ENCODE peak calls at places on chromosomes 3 and 15, in eight cellular contexts. X, U, V, Q, R, L, M and C are unnamed samples.

GRCh38 chr15:74642724-74643367 is 27.2 kb downstream of the CLK3 start:
- DNase-seq in X (peak), U (no peak), V (peak), Q (no peak), R (no peak), L (peak), M (peak), C (no peak)

GRCh38 chr3:113516115-113516505 is 1.2 kb upstream of the SPICE1 start:
- DNase-seq in X (no peak), U (no peak), V (no peak), Q (no peak), R (no peak), L (no peak), M (no peak), C (no peak)

GRCh38 chr15:88225484-88225883 is 31.1 kb downstream of the NTRK3 start:
- DNase-seq in X (no peak), U (no peak), V (no peak), Q (no peak), R (no peak), L (no peak), M (no peak), C (no peak)

GRCh38 chr15:78205337-78205736 is 29.0 kb downstream of the ACSBG1 start:
- DNase-seq in X (no peak), U (no peak), V (no peak), Q (no peak), R (no peak), L (no peak), M (no peak), C (no peak)

GRCh38 chr3:148757238-148757930 is 59.7 kb downstream of the AGTR1 start:
- DNase-seq in X (peak), U (no peak), V (peak), Q (no peak), R (no peak), L (no peak), M (peak), C (no peak)

GRCh38 chr15:40511472-40512133 is 40.8 kb downstream of the CHST14 start:
- DNase-seq in X (no peak), U (no peak), V (peak), Q (peak), R (peak), L (peak), M (peak), C (peak)

GRCh38 chr3:94394885-94395284 is 332.0 kb downstream of the NSUN3 start:
- DNase-seq in X (no peak), U (no peak), V (no peak), Q (no peak), R (no peak), L (no peak), M (no peak), C (no peak)

GRCh38 chr3:147404800-147405551 is 1.4 kb downstream of the ZIC4 start:
- DNase-seq in X (no peak), U (no peak), V (no peak), Q (no peak), R (peak), L (no peak), M (no peak), C (no peak)

GRCh38 chr3:192260611-192261010 is 466.7 kb downstream of the FGF12 start:
- DNase-seq in X (no peak), U (no peak), V (peak), Q (no peak), R (no peak), L (no peak), M (no peak), C (no peak)

GRCh38 chr3:194573680-194574437 is 59.4 kb downstream of the TMEM44 start:
- DNase-seq in X (peak), U (peak), V (peak), Q (peak), R (peak), L (peak), M (peak), C (peak)

GRCh38 chr3:150371741-150372254 is 36.3 kb upstream of the TSC22D2 start:
- DNase-seq in X (peak), U (no peak), V (peak), Q (no peak), R (no peak), L (peak), M (peak), C (no peak)

GRCh38 chr15:100572362-100572983 is 29.5 kb downstream of the LINS1 start:
- DNase-seq in X (peak), U (no peak), V (peak), Q (no peak), R (no peak), L (no peak), M (peak), C (no peak)

GRCh38 chr15:59147666-59148065 is 42.7 kb downstream of the CCNB2 start:
- DNase-seq in X (no peak), U (no peak), V (no peak), Q (no peak), R (no peak), L (no peak), M (no peak), C (no peak)

GRCh38 chr3:5017953-5018531 is 38.8 kb downstream of the BHLHE40 start:
- DNase-seq in X (no peak), U (no peak), V (peak), Q (no peak), R (no peak), L (peak), M (peak), C (no peak)

GRCh38 chr3:11724615-11725339 is 81.1 kb upstream of the VGLL4 start:
- DNase-seq in X (no peak), U (no peak), V (no peak), Q (no peak), R (no peak), L (no peak), M (no peak), C (no peak)

GRCh38 chr15:88449581-88449980 is 17.6 kb downstream of the MRPL46 start:
- DNase-seq in X (no peak), U (no peak), V (no peak), Q (no peak), R (no peak), L (no peak), M (no peak), C (no peak)

GRCh38 chr3:126468028-126468891 is 7.4 kb downstream of the ZXDC start:
- DNase-seq in X (peak), U (no peak), V (peak), Q (no peak), R (no peak), L (no peak), M (peak), C (no peak)

GRCh38 chr3:8900065-8900464 is 63.2 kb downstream of the RAD18 start:
- DNase-seq in X (peak), U (no peak), V (no peak), Q (no peak), R (no peak), L (no peak), M (no peak), C (no peak)

GRCh38 chr15:65212097-65212496 is 824 bp upstream of the CILP start:
- DNase-seq in X (no peak), U (peak), V (no peak), Q (peak), R (no peak), L (no peak), M (no peak), C (peak)

GRCh38 chr3:69368129-69368741 is 17.7 kb downstream of the FRMD4B start:
- DNase-seq in X (no peak), U (no peak), V (peak), Q (no peak), R (no peak), L (no peak), M (peak), C (no peak)

GRCh38 chr15:63348392-63348791 is 33.3 kb downstream of the CA12 start:
- DNase-seq in X (peak), U (no peak), V (peak), Q (no peak), R (no peak), L (peak), M (peak), C (no peak)

GRCh38 chr3:45737222-45737621 is 48.0 kb downstream of the SACM1L start:
- DNase-seq in X (no peak), U (no peak), V (no peak), Q (no peak), R (no peak), L (no peak), M (no peak), C (no peak)

GRCh38 chr3:104519068-104519467 is 847.6 kb upstream of the ALCAM start:
- DNase-seq in X (no peak), U (no peak), V (no peak), Q (no peak), R (no peak), L (no peak), M (no peak), C (no peak)

GRCh38 chr3:64853456-64853855 is 165.7 kb upstream of the ADAMTS9 start:
- DNase-seq in X (no peak), U (no peak), V (no peak), Q (no peak), R (no peak), L (no peak), M (no peak), C (no peak)

GRCh38 chr3:56590814-56591213 is 33.8 kb downstream of the CCDC66 start:
- DNase-seq in X (peak), U (no peak), V (no peak), Q (no peak), R (no peak), L (no peak), M (peak), C (no peak)

GRCh38 chr3:94175677-94176076 is 112.8 kb downstream of the NSUN3 start:
- DNase-seq in X (no peak), U (no peak), V (no peak), Q (no peak), R (no peak), L (no peak), M (no peak), C (no peak)

GRCh38 chr15:88334436-88334835 is 77.9 kb upstream of the NTRK3 start:
- DNase-seq in X (peak), U (no peak), V (no peak), Q (no peak), R (no peak), L (no peak), M (peak), C (no peak)

GRCh38 chr15:82952156-82953081 is at the start of gene HOMER2:
- DNase-seq in X (no peak), U (no peak), V (peak), Q (peak), R (peak), L (peak), M (no peak), C (peak)

GRCh38 chr15:92118162-92118935 is 264.8 kb downstream of the SLCO3A1 start:
- DNase-seq in X (peak), U (no peak), V (peak), Q (peak), R (no peak), L (no peak), M (no peak), C (no peak)

GRCh38 chr15:92116320-92116719 is 262.8 kb downstream of the SLCO3A1 start:
- DNase-seq in X (no peak), U (no peak), V (no peak), Q (peak), R (no peak), L (no peak), M (no peak), C (no peak)

GRCh38 chr15:92113832-92114231 is 260.3 kb downstream of the SLCO3A1 start:
- DNase-seq in X (no peak), U (no peak), V (no peak), Q (peak), R (no peak), L (no peak), M (no peak), C (no peak)

GRCh38 chr15:92117301-92117731 is 263.8 kb downstream of the SLCO3A1 start:
- DNase-seq in X (no peak), U (no peak), V (peak), Q (no peak), R (no peak), L (peak), M (peak), C (no peak)

GRCh38 chr15:92115834-92116233 is 262.3 kb downstream of the SLCO3A1 start:
- DNase-seq in X (no peak), U (no peak), V (no peak), Q (no peak), R (no peak), L (no peak), M (no peak), C (no peak)
- TF ChIP-seq CTCF in X (no peak), U (no peak), V (no peak), Q (no peak), R (no peak), L (no peak), M (no peak), C (no peak)

GRCh38 chr3:54240-54639 is 142.3 kb upstream of the CHL1 start:
- DNase-seq in X (no peak), U (no peak), V (no peak), Q (no peak), R (no peak), L (no peak), M (no peak), C (no peak)
- TF ChIP-seq CTCF in X (no peak), U (no peak), V (no peak), Q (peak), R (peak), L (no peak), M (no peak), C (no peak)

GRCh38 chr3:72149645-72150044 is 364.7 kb upstream of the PROK2 start:
- DNase-seq in X (no peak), U (no peak), V (no peak), Q (no peak), R (no peak), L (no peak), M (no peak), C (no peak)
- TF ChIP-seq CTCF in X (no peak), U (no peak), V (no peak), Q (no peak), R (no peak), L (no peak), M (no peak), C (no peak)

DNA sequence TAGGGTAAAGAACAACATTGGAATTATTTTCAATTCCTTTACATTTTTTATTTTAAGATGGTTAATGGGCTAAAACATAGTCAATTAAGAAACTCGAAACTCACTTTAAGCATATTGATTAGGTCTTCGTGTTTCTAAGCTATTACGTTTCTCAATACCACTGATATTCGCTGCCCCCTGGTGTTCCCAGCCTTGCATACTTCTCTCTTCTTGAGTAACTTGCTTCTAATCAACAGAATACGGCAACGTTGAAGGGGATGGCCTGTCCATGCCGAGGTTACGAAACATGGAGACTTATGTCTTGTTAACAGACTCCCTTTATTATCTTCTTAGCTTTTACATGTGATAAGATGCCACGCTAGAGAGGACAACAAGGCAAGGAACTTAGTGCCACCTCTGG is 43.6 kb downstream of the ROBO1 start:
- DNase-seq in X (no peak), U (no peak), V (no peak), Q (peak), R (no peak), L (no peak), M (no peak), C (peak)
- TF ChIP-seq CTCF in X (no peak), U (no peak), V (no peak), Q (peak), R (peak), L (no peak), M (no peak), C (no peak)

GRCh38 chr15:56248276-56248675 is 4.6 kb upstream of the RFX7 start:
- DNase-seq in X (no peak), U (no peak), V (no peak), Q (no peak), R (no peak), L (no peak), M (no peak), C (no peak)

GRCh38 chr15:56247266-56247665 is 3.6 kb upstream of the RFX7 start:
- DNase-seq in X (no peak), U (no peak), V (no peak), Q (no peak), R (no peak), L (no peak), M (no peak), C (no peak)

GRCh38 chr15:56250626-56251025 is 6.9 kb upstream of the RFX7 start:
- DNase-seq in X (no peak), U (no peak), V (no peak), Q (no peak), R (no peak), L (no peak), M (no peak), C (no peak)

GRCh38 chr15:56251315-56252091 is 7.8 kb upstream of the RFX7 start:
- DNase-seq in X (no peak), U (no peak), V (no peak), Q (no peak), R (no peak), L (no peak), M (no peak), C (no peak)

GRCh38 chr15:56249080-56249479 is 5.4 kb upstream of the RFX7 start:
- DNase-seq in X (peak), U (no peak), V (peak), Q (peak), R (no peak), L (no peak), M (peak), C (peak)
- TF ChIP-seq CTCF in X (peak), U (no peak), V (peak), Q (peak), R (peak), L (peak), M (peak), C (no peak)

DNA sequence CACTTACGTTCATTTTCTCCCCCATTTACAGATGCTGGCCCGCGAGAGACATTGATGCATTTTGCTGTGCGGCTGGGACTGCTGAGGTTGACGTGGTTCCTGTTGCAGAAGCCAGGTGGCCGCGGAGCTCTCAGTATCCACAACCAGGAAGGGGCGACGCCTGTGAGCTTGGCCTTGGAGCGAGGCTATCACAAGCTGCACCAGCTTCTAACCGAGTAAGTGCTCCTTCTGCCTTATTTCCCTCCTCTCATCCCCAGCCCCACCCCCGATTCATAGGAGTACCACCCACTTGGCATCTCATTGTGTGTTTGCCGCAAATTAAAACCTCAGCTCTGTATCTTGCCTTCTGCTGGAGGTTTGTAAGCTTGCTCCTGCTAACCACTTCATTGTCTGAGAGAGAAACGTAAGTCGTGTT is 163.3 kb downstream of the AKAP13 start:
- DNase-seq in X (no peak), U (peak), V (no peak), Q (peak), R (no peak), L (peak), M (no peak), C (peak)
- TF ChIP-seq CTCF in X (no peak), U (peak), V (no peak), Q (peak), R (no peak), L (peak), M (no peak), C (no peak)

GRCh38 chr3:72347819-72348319 is 500.4 kb downstream of the SHQ1 start:
- DNase-seq in X (no peak), U (no peak), V (no peak), Q (peak), R (no peak), L (peak), M (peak), C (no peak)
- TF ChIP-seq CTCF in X (no peak), U (no peak), V (no peak), Q (peak), R (no peak), L (peak), M (no peak), C (no peak)

GRCh38 chr3:131658771-131659170 is 156.0 kb upstream of the MRPL3 start:
- DNase-seq in X (no peak), U (no peak), V (no peak), Q (no peak), R (no peak), L (no peak), M (no peak), C (no peak)

GRCh38 chr3:131655076-131655685 is 152.4 kb upstream of the MRPL3 start:
- DNase-seq in X (no peak), U (no peak), V (no peak), Q (no peak), R (no peak), L (no peak), M (no peak), C (no peak)

DNA sequence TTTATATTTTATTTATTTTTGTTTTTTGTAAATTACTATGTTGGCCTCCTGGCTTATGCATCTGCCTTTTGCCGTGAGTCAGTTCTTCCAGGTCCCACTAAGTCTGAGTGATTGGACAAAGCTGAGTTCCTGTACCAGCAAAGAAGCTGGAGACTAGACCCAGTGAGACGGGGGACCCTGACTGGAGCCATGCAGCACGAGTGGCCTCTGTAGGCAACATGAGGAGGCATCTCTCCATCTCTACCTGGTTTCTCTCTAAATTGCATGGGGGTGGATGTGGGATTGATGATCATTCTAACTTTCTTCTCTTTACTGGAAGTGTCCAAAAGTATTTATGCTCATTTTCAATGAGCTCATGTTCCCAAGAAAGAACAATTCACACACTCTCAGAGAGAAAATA is 155.3 kb upstream of the MRPL3 start:
- DNase-seq in X (no peak), U (no peak), V (peak), Q (no peak), R (no peak), L (no peak), M (no peak), C (no peak)
- TF ChIP-seq CTCF in X (no peak), U (no peak), V (peak), Q (no peak), R (no peak), L (no peak), M (peak), C (no peak)

GRCh38 chr3:100089802-100090668 is 24.3 kb downstream of the FILIP1L start:
- DNase-seq in X (peak), U (no peak), V (peak), Q (peak), R (peak), L (no peak), M (peak), C (peak)
- TF ChIP-seq CTCF in X (peak), U (no peak), V (peak), Q (peak), R (peak), L (no peak), M (peak), C (peak)

GRCh38 chr3:99634881-99635280 is 3.5 kb upstream of the COL8A1 start:
- DNase-seq in X (peak), U (no peak), V (no peak), Q (no peak), R (no peak), L (no peak), M (no peak), C (no peak)

GRCh38 chr3:99635348-99635747 is 3.0 kb upstream of the COL8A1 start:
- DNase-seq in X (no peak), U (no peak), V (no peak), Q (no peak), R (no peak), L (no peak), M (no peak), C (no peak)

GRCh38 chr3:99637381-99638111 is 848 bp upstream of the COL8A1 start:
- DNase-seq in X (peak), U (no peak), V (peak), Q (no peak), R (peak), L (no peak), M (peak), C (peak)

GRCh38 chr3:99638244-99638948 is at the start of gene COL8A1:
- DNase-seq in X (peak), U (no peak), V (peak), Q (peak), R (no peak), L (no peak), M (peak), C (peak)

GRCh38 chr3:99637041-99637380 is 1.4 kb upstream of the COL8A1 start:
- DNase-seq in X (no peak), U (no peak), V (peak), Q (no peak), R (no peak), L (no peak), M (peak), C (no peak)
- TF ChIP-seq CTCF in X (peak), U (no peak), V (peak), Q (peak), R (no peak), L (no peak), M (peak), C (no peak)